ENCODE peak calls at places on chromosomes 11 and 22, in seven cellular contexts. U is stimulated activated CD4-positive, alpha-beta T cell treated with anti-CD3 and anti-CD28 coated beads, Interleukin-4, amount 100 ng/mL, for 48 hours; T is Kasumi-1; P is heart left ventricle; D is NCI-H1417; B is ovary; Q is SHP77. Y is an unnamed sample.

GRCh38 chr22:27340047-27340446 is 461.5 kb downstream of the MN1 start:
- DNase-seq in U (no peak), T (no peak), P (no peak), D (no peak), B (no peak), Q (no peak), Y (no peak)

GRCh38 chr22:44455151-44455962 is 42.7 kb downstream of the RTL6 start:
- DNase-seq in U (peak; percentile 23), T (no peak), P (no peak), D (no peak), B (no peak), Q (no peak), Y (peak; percentile 15)

GRCh38 chr22:22571429-22571828 is 12.4 kb upstream of the PRAME start:
- DNase-seq in U (no peak), T (no peak), P (no peak), D (no peak), B (no peak), Q (no peak), Y (no peak)

GRCh38 chr22:40533712-40534378 is 102.7 kb downstream of the MRTFA start:
- DNase-seq in U (peak; percentile 42), T (peak; percentile 94), P (no peak), D (peak; percentile 28), B (no peak), Q (no peak), Y (peak; percentile 28)

GRCh38 chr11:20154381-20154780 is 5.9 kb downstream of the DBX1 start:
- DNase-seq in U (no peak), T (no peak), P (no peak), D (no peak), B (no peak), Q (no peak), Y (no peak)

GRCh38 chr22:45771057-45771456 is 99.4 kb downstream of the ATXN10 start:
- DNase-seq in U (no peak), T (no peak), P (no peak), D (no peak), B (no peak), Q (no peak), Y (no peak)

GRCh38 chr11:122192634-122193245 is 76.7 kb upstream of the BLID start:
- DNase-seq in U (no peak), T (no peak), P (no peak), D (no peak), B (no peak), Q (no peak), Y (no peak)

GRCh38 chr11:45765836-45766235 is 39.1 kb upstream of the SLC35C1 start:
- DNase-seq in U (no peak), T (no peak), P (no peak), D (no peak), B (no peak), Q (no peak), Y (no peak)

GRCh38 chr11:108984548-108984947 is 319.7 kb downstream of the DDX10 start:
- DNase-seq in U (no peak), T (no peak), P (no peak), D (peak; percentile 73), B (no peak), Q (no peak), Y (no peak)

GRCh38 chr22:36366291-36366708 is 21.5 kb downstream of the MYH9 start:
- DNase-seq in U (no peak), T (no peak), P (no peak), D (peak; percentile 2), B (no peak), Q (no peak), Y (no peak)

GRCh38 chr11:59615132-59615636 is 390 bp downstream of the OSBP start:
- DNase-seq in U (peak; percentile 43), T (peak; percentile 6), P (peak; percentile 42), D (peak; percentile 71), B (peak; percentile 44), Q (no peak), Y (peak; percentile 69)

GRCh38 chr11:54985731-54986130 is 276.2 kb upstream of the TRIM48 start:
- DNase-seq in U (no peak), T (no peak), P (no peak), D (no peak), B (no peak), Q (no peak), Y (no peak)

GRCh38 chr11:36265793-36266628 is 23.2 kb downstream of the COMMD9 start:
- DNase-seq in U (peak; percentile 49), T (peak; percentile 41), P (peak; percentile 44), D (peak; percentile 86), B (peak; percentile 63), Q (peak; percentile 49), Y (peak; percentile 50)

GRCh38 chr11:86386791-86387190 is 12.1 kb downstream of the CCDC81 start:
- DNase-seq in U (no peak), T (no peak), P (no peak), D (no peak), B (no peak), Q (no peak), Y (no peak)

Y was measured in testis.